ENCODE peak calls at places on chromosomes 7 and 10, in seven cellular contexts. One of them, this sample, is unnamed.

GRCh38 chr10:116802876-116803275 is 46.4 kb upstream of the ENO4 start:
- DNase-seq in cardiac fibroblast: no peak
- DNase-seq in endodermal cell: no peak
- DNase-seq in AG09319: no peak
- DNase-seq in CD4-positive, alpha-beta T cell: no peak
- DNase-seq in HFF-Myc: no peak
- DNase-seq in lung: no peak
- DNase-seq in this sample: no peak

GRCh38 chr10:49167629-49168540 is 20.3 kb downstream of the TMEM273 start:
- DNase-seq in endodermal cell: no peak
- DNase-seq in CD4-positive, alpha-beta T cell: no peak
- DNase-seq in AG09319: no peak
- DNase-seq in HFF-Myc: no peak
- DNase-seq in lung: peak
- DNase-seq in cardiac fibroblast: no peak
- DNase-seq in this sample: peak

GRCh38 chr7:1713502-1714484 is 43.7 kb downstream of the ELFN1 start:
- DNase-seq in lung: no peak
- DNase-seq in CD4-positive, alpha-beta T cell: no peak
- DNase-seq in AG09319: no peak
- DNase-seq in cardiac fibroblast: no peak
- DNase-seq in HFF-Myc: no peak
- DNase-seq in endodermal cell: peak
- DNase-seq in this sample: no peak

GRCh38 chr7:1144269-1144771 is 15.7 kb downstream of the ZFAND2A start:
- DNase-seq in lung: no peak
- DNase-seq in CD4-positive, alpha-beta T cell: no peak
- DNase-seq in cardiac fibroblast: peak
- DNase-seq in endodermal cell: no peak
- DNase-seq in HFF-Myc: no peak
- DNase-seq in AG09319: no peak
- DNase-seq in this sample: no peak

GRCh38 chr7:148501707-148502139 is 88.8 kb upstream of the C7orf33 start:
- DNase-seq in CD4-positive, alpha-beta T cell: no peak
- DNase-seq in cardiac fibroblast: peak
- DNase-seq in AG09319: no peak
- DNase-seq in endodermal cell: peak
- DNase-seq in lung: no peak
- DNase-seq in HFF-Myc: no peak
- DNase-seq in this sample: no peak

GRCh38 chr7:124459101-124460052 is 306.2 kb downstream of the GPR37 start:
- DNase-seq in cardiac fibroblast: peak
- DNase-seq in endodermal cell: no peak
- DNase-seq in HFF-Myc: peak
- DNase-seq in CD4-positive, alpha-beta T cell: no peak
- DNase-seq in AG09319: no peak
- DNase-seq in lung: no peak
- DNase-seq in this sample: no peak

GRCh38 chr7:151831606-151832005 is 45.3 kb downstream of the PRKAG2 start:
- DNase-seq in CD4-positive, alpha-beta T cell: no peak
- DNase-seq in lung: no peak
- DNase-seq in AG09319: no peak
- DNase-seq in HFF-Myc: no peak
- DNase-seq in endodermal cell: no peak
- DNase-seq in cardiac fibroblast: no peak
- DNase-seq in this sample: no peak

GRCh38 chr10:22386396-22386928 is 41.2 kb downstream of the SPAG6 start:
- DNase-seq in HFF-Myc: no peak
- DNase-seq in cardiac fibroblast: no peak
- DNase-seq in lung: no peak
- DNase-seq in CD4-positive, alpha-beta T cell: no peak
- DNase-seq in AG09319: no peak
- DNase-seq in endodermal cell: no peak
- DNase-seq in this sample: no peak

GRCh38 chr10:82591421-82591820 is 716.4 kb downstream of the NRG3 start:
- DNase-seq in AG09319: no peak
- DNase-seq in cardiac fibroblast: peak
- DNase-seq in endodermal cell: no peak
- DNase-seq in HFF-Myc: no peak
- DNase-seq in lung: no peak
- DNase-seq in CD4-positive, alpha-beta T cell: no peak
- DNase-seq in this sample: no peak

GRCh38 chr7:157490465-157490912 is 153.7 kb downstream of the DNAJB6 start:
- DNase-seq in CD4-positive, alpha-beta T cell: peak
- DNase-seq in HFF-Myc: no peak
- DNase-seq in endodermal cell: no peak
- DNase-seq in AG09319: no peak
- DNase-seq in cardiac fibroblast: peak
- DNase-seq in lung: no peak
- DNase-seq in this sample: peak

GRCh38 chr10:114507449-114507848 is 103.1 kb upstream of the AFAP1L2 start:
- DNase-seq in AG09319: no peak
- DNase-seq in cardiac fibroblast: no peak
- DNase-seq in lung: peak
- DNase-seq in endodermal cell: no peak
- DNase-seq in CD4-positive, alpha-beta T cell: no peak
- DNase-seq in HFF-Myc: no peak
- DNase-seq in this sample: no peak

GRCh38 chr7:130062246-130062645 is 8.1 kb upstream of the KLHDC10 start:
- DNase-seq in HFF-Myc: no peak
- DNase-seq in CD4-positive, alpha-beta T cell: no peak
- DNase-seq in cardiac fibroblast: no peak
- DNase-seq in lung: no peak
- DNase-seq in endodermal cell: no peak
- DNase-seq in AG09319: no peak
- DNase-seq in this sample: no peak

GRCh38 chr7:155806096-155806871 is 6.0 kb downstream of the SHH start:
- DNase-seq in AG09319: no peak
- DNase-seq in HFF-Myc: no peak
- DNase-seq in cardiac fibroblast: no peak
- DNase-seq in endodermal cell: peak
- DNase-seq in lung: no peak
- DNase-seq in CD4-positive, alpha-beta T cell: no peak
- DNase-seq in this sample: no peak

GRCh38 chr7:155805826-155806095 is 6.5 kb downstream of the SHH start:
- DNase-seq in lung: no peak
- DNase-seq in AG09319: no peak
- DNase-seq in cardiac fibroblast: no peak
- DNase-seq in endodermal cell: no peak
- DNase-seq in HFF-Myc: no peak
- DNase-seq in CD4-positive, alpha-beta T cell: no peak
- DNase-seq in this sample: no peak

GRCh38 chr7:155804431-155804831 is 7.8 kb downstream of the SHH start:
- DNase-seq in lung: peak
- DNase-seq in CD4-positive, alpha-beta T cell: no peak
- DNase-seq in HFF-Myc: no peak
- DNase-seq in AG09319: no peak
- DNase-seq in cardiac fibroblast: no peak
- DNase-seq in endodermal cell: peak
- DNase-seq in this sample: no peak

GRCh38 chr7:155803418-155804376 is 8.6 kb downstream of the SHH start:
- DNase-seq in AG09319: no peak
- DNase-seq in endodermal cell: peak
- DNase-seq in cardiac fibroblast: no peak
- DNase-seq in lung: peak
- DNase-seq in CD4-positive, alpha-beta T cell: no peak
- DNase-seq in HFF-Myc: no peak
- DNase-seq in this sample: no peak

GRCh38 chr7:155804897-155805825 is 7.1 kb downstream of the SHH start:
- DNase-seq in cardiac fibroblast: peak
- DNase-seq in AG09319: peak
- DNase-seq in HFF-Myc: no peak
- DNase-seq in lung: no peak
- DNase-seq in endodermal cell: peak
- DNase-seq in CD4-positive, alpha-beta T cell: peak
- DNase-seq in this sample: peak
- TF ChIP-seq CTCF in cardiac fibroblast: peak
- TF ChIP-seq CTCF in AG09319: peak
- TF ChIP-seq CTCF in HFF-Myc: peak
- TF ChIP-seq CTCF in lung: no peak
- TF ChIP-seq CTCF in endodermal cell: peak
- TF ChIP-seq CTCF in CD4-positive, alpha-beta T cell: peak
- TF ChIP-seq CTCF in this sample: peak

GRCh38 chr10:75651452-75651851 is 220.0 kb downstream of the LRMDA start:
- DNase-seq in lung: no peak
- DNase-seq in CD4-positive, alpha-beta T cell: no peak
- DNase-seq in cardiac fibroblast: peak
- DNase-seq in AG09319: no peak
- DNase-seq in endodermal cell: peak
- DNase-seq in HFF-Myc: no peak
- DNase-seq in this sample: no peak
- TF ChIP-seq CTCF in lung: no peak
- TF ChIP-seq CTCF in CD4-positive, alpha-beta T cell: no peak
- TF ChIP-seq CTCF in cardiac fibroblast: peak
- TF ChIP-seq CTCF in AG09319: peak
- TF ChIP-seq CTCF in endodermal cell: peak
- TF ChIP-seq CTCF in HFF-Myc: peak
- TF ChIP-seq CTCF in this sample: no peak

DNA sequence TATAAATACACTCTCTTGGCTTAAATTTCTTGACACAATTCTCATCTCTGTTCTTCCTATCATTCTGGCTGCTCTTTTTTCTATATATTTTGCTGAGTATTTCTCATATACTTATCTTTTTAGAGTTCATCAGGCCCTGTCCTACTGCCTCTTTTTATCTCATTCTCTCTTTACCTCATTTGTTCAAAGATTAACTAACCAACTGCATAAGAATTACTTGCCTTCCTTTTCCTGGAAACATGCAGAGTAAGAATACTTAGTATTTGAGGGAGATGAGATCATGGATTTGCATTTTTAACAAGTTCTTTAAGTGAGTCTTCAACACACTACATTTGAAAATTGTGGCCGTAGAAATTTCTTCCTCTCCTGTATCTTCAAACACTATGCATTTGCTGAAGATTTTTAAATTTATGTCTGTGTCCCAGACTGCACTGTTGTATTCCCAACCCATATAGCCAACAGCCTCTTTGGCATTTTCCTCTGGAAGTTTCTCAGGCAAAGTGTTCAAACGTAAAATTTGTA is 35.3 kb downstream of the ARL4A start:
- DNase-seq in cardiac fibroblast: no peak
- DNase-seq in CD4-positive, alpha-beta T cell: no peak
- DNase-seq in lung: no peak
- DNase-seq in HFF-Myc: no peak
- DNase-seq in AG09319: no peak
- DNase-seq in endodermal cell: no peak
- DNase-seq in this sample: no peak
- TF ChIP-seq CTCF in cardiac fibroblast: no peak
- TF ChIP-seq CTCF in CD4-positive, alpha-beta T cell: no peak
- TF ChIP-seq CTCF in lung: no peak
- TF ChIP-seq CTCF in HFF-Myc: no peak
- TF ChIP-seq CTCF in AG09319: no peak
- TF ChIP-seq CTCF in endodermal cell: no peak
- TF ChIP-seq CTCF in this sample: no peak

DNA sequence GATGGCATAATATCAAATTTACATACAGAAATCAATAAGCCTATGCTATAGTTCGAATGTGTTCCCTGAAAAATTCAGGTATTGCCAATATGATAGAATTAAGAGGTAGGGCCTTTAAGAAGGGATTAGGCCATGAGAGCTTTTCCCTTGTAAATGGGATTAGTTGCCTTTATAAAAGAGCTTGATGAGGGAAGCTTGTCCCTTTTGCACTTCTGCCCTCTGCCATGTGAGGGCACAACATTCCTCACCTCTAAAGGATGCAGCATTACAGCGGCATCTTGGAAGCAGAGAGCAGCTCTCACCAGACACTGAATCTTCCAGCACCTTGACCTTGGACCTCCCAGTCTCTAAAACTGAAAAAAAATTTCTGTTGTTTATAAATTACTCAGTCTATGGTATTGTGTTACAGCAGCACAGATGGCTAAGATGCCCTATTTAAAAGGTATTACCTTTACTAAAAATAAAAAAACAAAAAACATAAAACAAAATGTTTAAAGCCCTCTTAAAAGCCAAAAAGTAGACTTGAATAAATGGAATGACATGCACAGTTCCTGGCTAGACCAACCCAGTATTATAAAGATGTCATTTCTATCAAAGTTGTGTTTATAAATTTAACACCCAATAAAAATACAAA is 909.6 kb downstream of the REEP3 start:
- DNase-seq in cardiac fibroblast: peak
- DNase-seq in endodermal cell: peak
- DNase-seq in HFF-Myc: no peak
- DNase-seq in lung: no peak
- DNase-seq in CD4-positive, alpha-beta T cell: no peak
- DNase-seq in AG09319: no peak
- DNase-seq in this sample: no peak
- TF ChIP-seq CTCF in cardiac fibroblast: peak
- TF ChIP-seq CTCF in endodermal cell: peak
- TF ChIP-seq CTCF in HFF-Myc: no peak
- TF ChIP-seq CTCF in lung: no peak
- TF ChIP-seq CTCF in CD4-positive, alpha-beta T cell: no peak
- TF ChIP-seq CTCF in AG09319: no peak
- TF ChIP-seq CTCF in this sample: peak

GRCh38 chr10:99659031-99659867 is at the start of gene ENTPD7:
- DNase-seq in CD4-positive, alpha-beta T cell: peak
- DNase-seq in cardiac fibroblast: peak
- DNase-seq in AG09319: peak
- DNase-seq in HFF-Myc: peak
- DNase-seq in endodermal cell: peak
- DNase-seq in lung: peak
- DNase-seq in this sample: peak
- TF ChIP-seq CTCF in CD4-positive, alpha-beta T cell: peak
- TF ChIP-seq CTCF in cardiac fibroblast: peak
- TF ChIP-seq CTCF in AG09319: peak
- TF ChIP-seq CTCF in HFF-Myc: no peak
- TF ChIP-seq CTCF in endodermal cell: peak
- TF ChIP-seq CTCF in lung: no peak
- TF ChIP-seq CTCF in this sample: peak

GRCh38 chr7:44197487-44197886 is 3.3 kb upstream of the YKT6 start:
- DNase-seq in CD4-positive, alpha-beta T cell: no peak
- DNase-seq in HFF-Myc: no peak
- DNase-seq in cardiac fibroblast: no peak
- DNase-seq in lung: no peak
- DNase-seq in AG09319: no peak
- DNase-seq in endodermal cell: no peak
- DNase-seq in this sample: no peak
- TF ChIP-seq CTCF in CD4-positive, alpha-beta T cell: no peak
- TF ChIP-seq CTCF in HFF-Myc: no peak
- TF ChIP-seq CTCF in cardiac fibroblast: no peak
- TF ChIP-seq CTCF in lung: no peak
- TF ChIP-seq CTCF in AG09319: no peak
- TF ChIP-seq CTCF in endodermal cell: no peak
- TF ChIP-seq CTCF in this sample: no peak

DNA sequence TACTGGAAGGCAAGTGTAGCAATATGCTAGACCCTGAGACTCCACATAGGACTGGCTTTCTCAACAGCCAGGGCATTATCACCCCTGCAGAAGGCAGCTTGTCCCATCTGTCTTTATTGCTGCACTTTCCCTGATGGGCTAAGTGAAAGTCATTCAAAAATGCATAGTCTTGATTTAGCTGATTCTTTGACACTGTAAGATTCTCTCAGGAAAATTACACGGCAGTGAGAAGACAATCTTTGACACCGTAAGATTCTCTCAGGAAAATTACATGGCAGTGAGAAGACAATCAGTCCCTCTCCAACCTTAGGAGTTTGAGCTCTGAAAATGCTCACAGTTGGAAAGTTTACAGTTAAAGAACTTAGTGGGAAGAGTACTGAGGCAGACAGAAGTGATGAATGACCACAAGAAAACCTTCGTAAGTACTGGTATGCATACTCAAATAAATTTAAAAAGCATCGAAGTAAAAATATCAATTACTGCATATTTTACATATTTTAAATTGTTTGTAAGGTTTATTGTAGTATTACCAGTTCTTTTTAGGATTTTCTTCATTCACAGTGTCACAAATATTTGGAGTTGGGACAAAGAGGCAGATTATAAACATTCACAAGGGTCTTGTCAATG is 88.9 kb downstream of the RAPGEF5 start:
- DNase-seq in cardiac fibroblast: no peak
- DNase-seq in HFF-Myc: no peak
- DNase-seq in CD4-positive, alpha-beta T cell: no peak
- DNase-seq in lung: no peak
- DNase-seq in AG09319: no peak
- DNase-seq in endodermal cell: no peak
- DNase-seq in this sample: no peak
- TF ChIP-seq CTCF in cardiac fibroblast: no peak
- TF ChIP-seq CTCF in HFF-Myc: no peak
- TF ChIP-seq CTCF in CD4-positive, alpha-beta T cell: no peak
- TF ChIP-seq CTCF in lung: no peak
- TF ChIP-seq CTCF in AG09319: no peak
- TF ChIP-seq CTCF in endodermal cell: no peak
- TF ChIP-seq CTCF in this sample: no peak